ENCODE peak calls at places on chromosomes 1 and 21, in five cellular contexts. L is Peyer's patch, J is adrenal gland, R is heart left ventricle, W is uterus. T is an unnamed sample.

GRCh38 chr1:7265771-7266371 is 480.6 kb downstream of the CAMTA1 start:
- DNase-seq in L (no peak), J (no peak), R (no peak), W (no peak), T (no peak)

GRCh38 chr1:116899529-116899928 is 10.2 kb upstream of the PTGFRN start:
- DNase-seq in R (no peak), L (no peak), W (no peak), J (no peak), T (no peak)

GRCh38 chr1:16215882-16216753 is 3.7 kb upstream of the ARHGEF19 start:
- DNase-seq in J (peak; percentile 89), W (peak; percentile 90), L (peak; percentile 71), R (peak; percentile 93), T (peak; percentile 89)

GRCh38 chr1:12475947-12476346 is 142.1 kb downstream of the DHRS3 start:
- DNase-seq in W (no peak), L (no peak), R (no peak), J (no peak), T (no peak)

GRCh38 chr1:108551157-108551862 is 8.6 kb upstream of the EEIG2 start:
- DNase-seq in J (no peak), L (no peak), W (no peak), R (no peak), T (no peak)

GRCh38 chr1:39174400-39175081 is 30.0 kb upstream of the MACF1 start:
- DNase-seq in J (no peak), L (no peak), R (no peak), W (no peak), T (no peak)

GRCh38 chr1:36781098-36781497 is 253.2 kb downstream of the GRIK3 start:
- DNase-seq in L (no peak), R (no peak), W (no peak), J (no peak), T (no peak)

GRCh38 chr1:67415041-67415440 is 15.2 kb downstream of the SERBP1 start:
- DNase-seq in W (no peak), R (no peak), L (no peak), J (no peak), T (no peak)

GRCh38 chr1:54976747-54977146 is 3.7 kb upstream of the TMEM61 start:
- DNase-seq in R (no peak), J (no peak), W (no peak), L (no peak), T (no peak)

GRCh38 chr1:27357281-27358037 is 9.3 kb downstream of the MAP3K6 start:
- DNase-seq in W (peak; percentile 74), R (peak; percentile 82), L (peak; percentile 75), J (peak; percentile 82), T (peak; percentile 82)

GRCh38 chr1:116314305-116314919 is 58.6 kb upstream of the ATP1A1 start:
- DNase-seq in J (peak; percentile 46), L (no peak), R (no peak), W (no peak), T (peak; percentile 56)

GRCh38 chr1:31548899-31549806 is 27.2 kb upstream of the TINAGL1 start:
- DNase-seq in W (peak; percentile 81), R (peak; percentile 67), J (peak; percentile 92), L (peak; percentile 80), T (peak; percentile 95)

GRCh38 chr1:200369706-200370105 is 40.1 kb downstream of the ZNF281 start:
- DNase-seq in W (no peak), J (no peak), R (no peak), L (no peak), T (no peak)

GRCh38 chr1:13583964-13584791 is 546 bp downstream of the PDPN start:
- DNase-seq in L (no peak), R (peak; percentile 67), J (peak; percentile 17), W (peak; percentile 63), T (peak; percentile 50)

GRCh38 chr1:115648717-115649691 is 7.2 kb downstream of the VANGL1 start:
- DNase-seq in L (no peak), W (no peak), J (no peak), R (no peak), T (no peak)

GRCh38 chr21:16913010-16913409 is 599.8 kb upstream of the CXADR start:
- DNase-seq in L (no peak), R (no peak), W (no peak), J (no peak), T (no peak)

GRCh38 chr1:29120955-29121485 is 2.7 kb downstream of the TMEM200B start:
- DNase-seq in R (no peak), L (peak; percentile 47), W (peak; percentile 75), J (no peak), T (peak; percentile 65)

GRCh38 chr1:183073320-183073719 is 50.1 kb downstream of the LAMC1 start:
- DNase-seq in W (no peak), J (no peak), L (no peak), R (no peak), T (no peak)

GRCh38 chr1:75986478-75986877 is 54.3 kb upstream of the ASB17 start:
- DNase-seq in L (no peak), R (no peak), W (no peak), J (no peak), T (no peak)

GRCh38 chr21:44800971-44801467 is 601 bp downstream of the UBE2G2 start:
- DNase-seq in J (no peak), W (no peak), L (no peak), R (no peak), T (no peak)

GRCh38 chr1:31583995-31584868 is 7.9 kb downstream of the TINAGL1 start:
- DNase-seq in J (peak; percentile 95), L (no peak), W (peak; percentile 85), R (peak; percentile 93), T (peak; percentile 85)

GRCh38 chr1:158145173-158145719 is 35.4 kb upstream of the CD1D start:
- DNase-seq in L (no peak), J (peak; percentile 92), R (peak; percentile 69), W (peak; percentile 41), T (peak; percentile 81)

GRCh38 chr1:225896937-225897549 is 8.1 kb upstream of the LEFTY1 start:
- DNase-seq in J (no peak), W (no peak), L (peak; percentile 79), R (no peak), T (no peak)

GRCh38 chr1:29513357-29513756 is 277.0 kb downstream of the PTPRU start:
- DNase-seq in W (no peak), R (peak; percentile 47), L (no peak), J (no peak), T (peak; percentile 81)

GRCh38 chr1:173295995-173296394 is 88.9 kb upstream of the TNFSF4 start:
- DNase-seq in L (no peak), J (no peak), W (no peak), R (no peak), T (no peak)

GRCh38 chr21:40043423-40043822 is 176.2 kb downstream of the PCP4 start:
- DNase-seq in J (no peak), R (no peak), L (no peak), W (no peak), T (no peak)

GRCh38 chr1:93615201-93616150 is 66.2 kb downstream of the BCAR3 start:
- DNase-seq in W (no peak), J (no peak), R (no peak), L (peak; percentile 27), T (no peak)

GRCh38 chr1:67642694-67643093 is 42.3 kb upstream of the GADD45A start:
- DNase-seq in R (peak; percentile 38), J (no peak), W (no peak), L (no peak), T (no peak)

GRCh38 chr1:20124451-20125057 is 5.2 kb upstream of the PLA2G2D start:
- DNase-seq in R (no peak), W (peak; percentile 21), L (no peak), J (peak; percentile 61), T (no peak)

GRCh38 chr1:197199923-197200467 is 53.5 kb upstream of the ASPM start:
- DNase-seq in J (no peak), L (no peak), W (no peak), R (no peak), T (no peak)

GRCh38 chr1:80531182-80531581 is 1269.6 kb upstream of the ADGRL2 start:
- DNase-seq in R (no peak), L (no peak), W (no peak), J (no peak), T (no peak)

GRCh38 chr1:222926566-222926965 is 111.7 kb downstream of the DISP1 start:
- DNase-seq in W (no peak), L (no peak), R (no peak), J (peak; percentile 29), T (no peak)

GRCh38 chr1:202216691-202217090 is 23.1 kb downstream of the LGR6 start:
- DNase-seq in R (no peak), L (no peak), J (no peak), W (no peak), T (no peak)
- H3K27me3 ChIP-seq in R (peaks cover 59% of the 10 kb centered on the region), L (peaks cover 6% of the 10 kb centered on the region), J (peaks cover 30% of the 10 kb centered on the region), W (no peaks in the 10 kb centered on the region), T (no peaks in the 10 kb centered on the region)

GRCh38 chr1:32972814-32973428 is 8.3 kb upstream of the RNF19B start:
- DNase-seq in W (peak; percentile 45), R (peak; percentile 56), L (no peak), J (peak; percentile 73), T (peak; percentile 57)
- TF ChIP-seq POLR2A in W (no peak), R (no peak), L (no peak), J (no peak), T (no peak)

GRCh38 chr1:152510503-152510902 is at the start of gene LCE5A:
- DNase-seq in R (no peak), W (no peak), J (no peak), L (no peak), T (no peak)

GRCh38 chr1:152505083-152505482 is 5.5 kb upstream of the LCE5A start:
- DNase-seq in J (no peak), W (no peak), R (no peak), L (no peak), T (no peak)

GRCh38 chr1:152511596-152511995 is 993 bp downstream of the LCE5A start:
- DNase-seq in W (no peak), J (no peak), R (no peak), L (no peak), T (no peak)

GRCh38 chr1:152502496-152503180 is 8.0 kb upstream of the LCE5A start:
- DNase-seq in R (no peak), J (no peak), L (no peak), W (no peak), T (no peak)

DNA sequence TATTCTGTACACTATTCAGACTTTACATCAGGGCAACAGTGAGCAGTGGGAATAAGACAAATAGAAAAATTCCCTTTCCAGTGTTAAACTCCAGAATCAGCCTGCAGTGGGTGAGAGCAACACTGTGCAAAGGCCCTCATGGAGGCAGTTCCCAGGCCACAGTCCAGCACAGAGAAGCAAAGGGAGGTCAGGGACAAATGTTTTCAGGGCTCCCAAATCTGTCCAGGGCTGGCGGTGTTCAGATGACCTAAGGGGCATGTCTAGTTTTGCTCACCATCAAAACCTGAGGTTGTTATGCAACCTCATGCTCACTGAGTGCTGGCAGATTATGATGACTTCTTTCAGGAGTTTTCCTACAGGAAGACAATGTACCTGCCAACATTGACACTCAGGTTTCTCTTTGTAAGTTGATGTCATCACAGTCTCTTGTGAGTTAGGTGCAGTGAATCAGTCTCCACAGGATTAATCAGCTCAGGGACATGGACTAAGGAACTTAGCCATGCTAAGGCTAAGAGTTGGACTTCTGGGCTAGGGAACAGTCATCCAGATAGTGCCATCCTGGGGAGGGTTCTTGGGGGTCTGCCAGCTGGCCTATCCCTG is 3.6 kb upstream of the LCE5A start:
- DNase-seq in W (no peak), R (no peak), J (no peak), L (no peak), T (no peak)
- H3K27me3 ChIP-seq in W (no peaks in the 10 kb centered on the region), R (peaks cover 26% of the 10 kb centered on the region), J (no peaks in the 10 kb centered on the region), L (no peaks in the 10 kb centered on the region), T (no peaks in the 10 kb centered on the region)

DNA sequence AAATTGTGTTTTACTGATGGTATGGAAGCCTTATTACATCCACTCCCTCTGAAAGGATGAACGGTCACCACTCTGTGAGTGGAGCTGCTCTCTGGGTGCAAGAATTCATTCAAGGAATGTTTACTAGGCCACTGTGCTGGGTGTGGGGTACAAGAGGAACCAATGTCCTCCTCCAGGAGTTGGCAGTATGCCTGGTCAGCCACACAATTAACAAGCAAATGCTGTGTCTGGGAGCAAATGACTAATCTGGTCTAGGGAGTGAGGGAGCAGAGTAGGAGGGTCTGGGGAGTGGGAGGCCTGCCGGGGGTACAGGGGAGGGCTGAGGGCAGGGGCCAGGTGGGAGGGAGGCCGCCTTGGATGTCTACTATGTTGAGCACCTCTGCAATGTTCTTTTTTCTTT is 27.2 kb upstream of the TDRD10 start:
- DNase-seq in L (no peak), R (peak; percentile 49), J (peak; percentile 44), W (no peak), T (peak; percentile 94)
- TF ChIP-seq POLR2A in L (peak; percentile 16), R (no peak), J (no peak), W (no peak), T (no peak)

T was measured in testis.